ENCODE peak calls at places on chromosomes 2 and 18, in five cellular contexts. A, X, I, S and N are unnamed samples.

GRCh38 chr2:9558948-9559381 is 3.3 kb upstream of the ADAM17 start:
- DNase-seq in A (peak), X (peak), I (no peak), S (no peak), N (no peak)

GRCh38 chr18:22559414-22560282 is 141.9 kb upstream of the CTAGE1 start:
- DNase-seq in A (no peak), X (peak), I (peak), S (peak), N (peak)

GRCh38 chr2:203708846-203709815 is 2.7 kb downstream of the CD28 start:
- DNase-seq in A (no peak), X (no peak), I (no peak), S (no peak), N (no peak)

GRCh38 chr2:213246665-213247281 is 37.5 kb upstream of the SPAG16 start:
- DNase-seq in A (peak), X (peak), I (peak), S (peak), N (peak)

GRCh38 chr2:12169060-12169406 is 422.6 kb downstream of the LPIN1 start:
- DNase-seq in A (peak), X (peak), I (no peak), S (no peak), N (no peak)

GRCh38 chr18:26406854-26407517 is 141.4 kb downstream of the KCTD1 start:
- DNase-seq in A (peak), X (no peak), I (no peak), S (no peak), N (no peak)

GRCh38 chr2:224997802-224998201 is 44.5 kb downstream of the DOCK10 start:
- DNase-seq in A (no peak), X (peak), I (no peak), S (no peak), N (no peak)

GRCh38 chr2:207165121-207166038 is at the start of gene KLF7:
- DNase-seq in A (peak), X (peak), I (peak), S (peak), N (no peak)

GRCh38 chr2:75010571-75010970 is 52.1 kb downstream of the POLE4 start:
- DNase-seq in A (no peak), X (no peak), I (no peak), S (no peak), N (no peak)

GRCh38 chr18:48216639-48217280 is 192.4 kb downstream of the ZBTB7C start:
- DNase-seq in A (no peak), X (no peak), I (no peak), S (no peak), N (no peak)

GRCh38 chr2:214649440-214650205 is 159.9 kb downstream of the BARD1 start:
- DNase-seq in A (no peak), X (peak), I (no peak), S (no peak), N (no peak)

GRCh38 chr2:158199928-158200650 is 98.4 kb downstream of the UPP2 start:
- DNase-seq in A (no peak), X (no peak), I (no peak), S (no peak), N (no peak)

GRCh38 chr2:127233710-127234109 is 13.6 kb upstream of the CYP27C1 start:
- DNase-seq in A (no peak), X (no peak), I (no peak), S (no peak), N (no peak)

GRCh38 chr2:234666911-234667310 is 170.0 kb upstream of the ARL4C start:
- DNase-seq in A (no peak), X (no peak), I (no peak), S (no peak), N (no peak)

GRCh38 chr2:135456431-135456830 is 74.6 kb downstream of the ZRANB3 start:
- DNase-seq in A (no peak), X (no peak), I (no peak), S (no peak), N (no peak)

GRCh38 chr2:20221169-20221938 is 3.6 kb downstream of the SDC1 start:
- DNase-seq in A (no peak), X (peak), I (no peak), S (no peak), N (no peak)

GRCh38 chr2:216694201-216694825 is 1.0 kb downstream of the IGFBP5 start:
- DNase-seq in A (no peak), X (peak), I (peak), S (peak), N (peak)

GRCh38 chr2:222797308-222797707 is 63.5 kb upstream of the ACSL3 start:
- DNase-seq in A (no peak), X (peak), I (no peak), S (no peak), N (no peak)

GRCh38 chr2:174535757-174536703 is 49.2 kb upstream of the GPR155 start:
- DNase-seq in A (peak), X (no peak), I (no peak), S (no peak), N (no peak)

GRCh38 chr2:101710690-101711318 is 13.3 kb downstream of the MAP4K4 start:
- DNase-seq in A (no peak), X (peak), I (no peak), S (no peak), N (no peak)

GRCh38 chr18:47730795-47731194 is 199.7 kb downstream of the SMAD2 start:
- DNase-seq in A (no peak), X (peak), I (no peak), S (no peak), N (no peak)

GRCh38 chr2:37306024-37306423 is 18.6 kb downstream of the PRKD3 start:
- DNase-seq in A (no peak), X (no peak), I (no peak), S (no peak), N (no peak)

GRCh38 chr2:220708366-220708765 is 863.7 kb downstream of the EPHA4 start:
- DNase-seq in A (no peak), X (peak), I (no peak), S (no peak), N (no peak)

GRCh38 chr2:11127791-11128190 is 27.5 kb upstream of the SLC66A3 start:
- DNase-seq in A (no peak), X (no peak), I (no peak), S (no peak), N (no peak)

GRCh38 chr2:160338891-160339290 is 138.8 kb upstream of the ITGB6 start:
- DNase-seq in A (no peak), X (peak), I (no peak), S (no peak), N (no peak)

GRCh38 chr2:215624423-215624829 is 188.6 kb upstream of the FN1 start:
- DNase-seq in A (no peak), X (peak), I (no peak), S (no peak), N (no peak)

GRCh38 chr2:103252781-103253180 is 490.9 kb downstream of the TMEM182 start:
- DNase-seq in A (no peak), X (no peak), I (no peak), S (no peak), N (no peak)

DNA sequence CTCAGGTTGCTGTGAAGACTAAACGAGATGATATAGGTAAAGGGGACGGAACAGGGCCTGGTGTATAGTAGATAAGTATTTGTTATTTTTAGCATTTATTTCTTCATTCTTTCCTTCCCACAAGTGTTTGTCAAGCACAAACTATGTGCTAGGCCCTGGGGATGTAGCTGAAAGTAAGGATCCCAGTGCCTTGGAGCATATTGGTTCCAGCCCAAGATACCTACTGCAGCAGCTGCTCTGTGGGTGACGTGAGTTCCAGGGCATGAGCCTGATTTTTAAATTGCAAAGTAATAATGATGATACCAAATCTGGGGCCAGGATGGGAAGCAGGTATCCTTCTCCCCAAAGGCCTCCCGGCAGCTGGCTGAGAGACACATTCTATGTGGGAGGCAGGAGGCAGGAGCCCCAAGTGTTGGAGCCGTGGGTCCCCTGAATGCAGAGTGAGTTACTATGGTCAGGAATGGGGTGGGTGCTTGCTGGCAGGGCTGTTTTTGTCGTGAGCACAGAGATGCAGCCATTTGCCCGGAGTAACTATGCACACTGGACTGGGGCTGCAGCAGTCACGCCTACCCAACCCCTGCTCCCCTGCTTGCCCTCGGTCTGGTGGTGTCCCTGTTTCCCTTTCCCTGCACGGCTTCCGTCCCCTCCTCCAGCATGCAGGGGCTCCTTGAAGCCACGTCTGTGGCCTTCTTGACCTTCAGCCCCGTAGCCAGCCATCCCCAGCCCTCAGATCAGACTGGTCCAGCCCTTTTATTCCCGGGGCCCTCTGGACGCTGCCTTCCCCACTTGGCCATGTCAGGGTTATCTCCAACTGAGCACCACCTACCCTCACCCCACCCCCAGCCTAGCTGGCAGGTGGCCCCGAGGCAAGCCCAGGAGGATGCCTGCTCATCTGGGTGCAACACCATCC is 52.4 kb downstream of the INHBB start:
- DNase-seq in A (no peak), X (peak), I (no peak), S (no peak), N (no peak)
- TF ChIP-seq CTCF in A (no peak), X (no peak), I (no peak), S (no peak), N (no peak)

GRCh38 chr2:120883607-120884405 is 148.1 kb downstream of the GLI2 start:
- DNase-seq in A (no peak), X (no peak), I (no peak), S (no peak), N (peak)
- TF ChIP-seq CTCF in A (no peak), X (no peak), I (peak), S (peak), N (peak)

GRCh38 chr2:18378020-18378653 is 182.3 kb downstream of the RDH14 start:
- DNase-seq in A (peak), X (peak), I (peak), S (peak), N (peak)
- TF ChIP-seq CTCF in A (peak), X (peak), I (peak), S (peak), N (peak)

GRCh38 chr18:3238742-3239141 is 8.9 kb upstream of the MYL12A start:
- DNase-seq in A (no peak), X (no peak), I (no peak), S (no peak), N (no peak)
- TF ChIP-seq CTCF in A (no peak), X (peak), I (no peak), S (no peak), N (no peak)

GRCh38 chr2:33032245-33032644 is 85.5 kb downstream of the LTBP1 start:
- DNase-seq in A (no peak), X (no peak), I (no peak), S (no peak), N (no peak)

GRCh38 chr2:33038230-33038629 is 91.5 kb downstream of the LTBP1 start:
- DNase-seq in A (no peak), X (no peak), I (no peak), S (no peak), N (no peak)

GRCh38 chr2:33038799-33039198 is 92.0 kb downstream of the LTBP1 start:
- DNase-seq in A (no peak), X (no peak), I (no peak), S (no peak), N (no peak)

GRCh38 chr2:33033524-33034150 is 86.9 kb downstream of the LTBP1 start:
- DNase-seq in A (no peak), X (peak), I (no peak), S (peak), N (no peak)

GRCh38 chr2:33034784-33035183 is 88.0 kb downstream of the LTBP1 start:
- DNase-seq in A (no peak), X (peak), I (no peak), S (no peak), N (no peak)
- TF ChIP-seq CTCF in A (no peak), X (peak), I (no peak), S (no peak), N (no peak)

GRCh38 chr2:205696541-205697441 is 14.5 kb downstream of the NRP2 start:
- DNase-seq in A (no peak), X (peak), I (no peak), S (no peak), N (peak)
- TF ChIP-seq CTCF in A (no peak), X (peak), I (no peak), S (peak), N (no peak)